ENCODE peak calls at places on chromosomes 1 and 21, in four cellular contexts. W is HT-29, O is choroid plexus epithelial cell, B is GM04503. D is an unnamed sample.

GRCh38 chr1:223489439-223489838 is 96.2 kb downstream of the CCDC185 start:
- DNase-seq in W (no peak), O (no peak), B (no peak), D (no peak)

GRCh38 chr1:88877911-88878310 is 13.5 kb downstream of the GTF2B start:
- DNase-seq in W (no peak), O (no peak), B (no peak), D (no peak)

GRCh38 chr21:43640437-43640836 is 18.9 kb downstream of the HSF2BP start:
- DNase-seq in W (no peak), O (no peak), B (no peak), D (peak)

GRCh38 chr1:95332754-95333153 is 98.7 kb downstream of the RWDD3 start:
- DNase-seq in W (no peak), O (no peak), B (no peak), D (no peak)

GRCh38 chr1:153790282-153790995 is 15.2 kb downstream of the SLC27A3 start:
- DNase-seq in W (no peak), O (peak), B (peak), D (peak)

GRCh38 chr1:8120693-8121260 is 94.7 kb upstream of the ERRFI1 start:
- DNase-seq in W (peak), O (peak), B (no peak), D (no peak)

GRCh38 chr1:224175615-224176014 is 7.4 kb upstream of the DEGS1 start:
- DNase-seq in W (no peak), O (peak), B (no peak), D (peak)

GRCh38 chr1:239676522-239677273 is 290.3 kb downstream of the CHRM3 start:
- DNase-seq in W (no peak), O (no peak), B (no peak), D (no peak)

GRCh38 chr1:28437260-28437923 is 67.9 kb downstream of the PHACTR4 start:
- DNase-seq in W (peak), O (peak), B (peak), D (peak)

GRCh38 chr1:213186168-213186567 is 135.1 kb downstream of the RPS6KC1 start:
- DNase-seq in W (no peak), O (no peak), B (no peak), D (no peak)

GRCh38 chr1:68121536-68121935 is 71.1 kb upstream of the DIRAS3 start:
- DNase-seq in W (no peak), O (peak), B (no peak), D (peak)

GRCh38 chr1:156616463-156616862 is 2.8 kb upstream of the HAPLN2 start:
- DNase-seq in W (peak), O (peak), B (no peak), D (peak)

GRCh38 chr1:198261886-198262285 is 105.1 kb downstream of the NEK7 start:
- DNase-seq in W (no peak), O (no peak), B (no peak), D (no peak)

GRCh38 chr1:158520955-158521665 is 33.1 kb downstream of the OR6Y1 start:
- DNase-seq in W (no peak), O (no peak), B (no peak), D (no peak)

GRCh38 chr1:155242805-155243358 is 12.4 kb downstream of the ENTREP3 start:
- DNase-seq in W (no peak), O (no peak), B (no peak), D (no peak)

GRCh38 chr1:87226341-87226760 is 102.3 kb upstream of the LMO4 start:
- DNase-seq in W (peak), O (peak), B (peak), D (peak)

GRCh38 chr1:25744140-25744581 is 55.8 kb upstream of the SELENON start:
- DNase-seq in W (peak), O (peak), B (peak), D (peak)

GRCh38 chr1:92822907-92823306 is 8.9 kb upstream of the RPL5 start:
- DNase-seq in W (no peak), O (peak), B (no peak), D (peak)

GRCh38 chr1:19044975-19045831 is 88.7 kb upstream of the IFFO2 start:
- DNase-seq in W (no peak), O (peak), B (no peak), D (no peak)

GRCh38 chr1:197471248-197472035 is 203.4 kb downstream of the CRB1 start:
- DNase-seq in W (no peak), O (peak), B (no peak), D (no peak)

GRCh38 chr1:30818568-30819243 is 61.1 kb upstream of the LAPTM5 start:
- DNase-seq in W (no peak), O (peak), B (no peak), D (peak)

GRCh38 chr1:220809704-220810103 is 23.0 kb downstream of the MTARC1 start:
- DNase-seq in W (no peak), O (no peak), B (no peak), D (no peak)

GRCh38 chr1:94103608-94104007 is 17.3 kb downstream of the ABCA4 start:
- DNase-seq in W (no peak), O (no peak), B (no peak), D (no peak)

GRCh38 chr1:201123866-201124265 is 3.1 kb downstream of the ASCL5 start:
- DNase-seq in W (no peak), O (no peak), B (no peak), D (no peak)

GRCh38 chr1:117828206-117828605 is 101.2 kb downstream of the GDAP2 start:
- DNase-seq in W (no peak), O (peak), B (peak), D (peak)

GRCh38 chr1:71053758-71054157 is 6.1 kb upstream of the PTGER3 start:
- DNase-seq in W (no peak), O (peak), B (no peak), D (no peak)

GRCh38 chr1:113536182-113536780 is 146.0 kb downstream of the MAGI3 start:
- DNase-seq in W (no peak), O (peak), B (no peak), D (peak)

GRCh38 chr1:113255038-113255727 is 135.1 kb upstream of the MAGI3 start:
- DNase-seq in W (no peak), O (no peak), B (no peak), D (no peak)

GRCh38 chr1:230958370-230958769 is 20.3 kb downstream of the TTC13 start:
- DNase-seq in W (no peak), O (no peak), B (no peak), D (no peak)

GRCh38 chr1:207077470-207078377 is 10.9 kb upstream of the C4BPB start:
- DNase-seq in W (peak), O (peak), B (peak), D (peak)

GRCh38 chr21:33961061-33961460 is 45.5 kb upstream of the ATP5PO start:
- DNase-seq in W (no peak), O (no peak), B (no peak), D (no peak)

GRCh38 chr1:37752583-37753471 is 12.1 kb downstream of the EPHA10 start:
- DNase-seq in W (peak), O (peak), B (no peak), D (peak)

GRCh38 chr1:208211901-208212843 is 32.0 kb downstream of the PLXNA2 start:
- DNase-seq in W (no peak), O (no peak), B (no peak), D (no peak)

GRCh38 chr1:182080955-182081582 is 19.6 kb upstream of the ZNF648 start:
- DNase-seq in W (peak), O (peak), B (peak), D (peak)

GRCh38 chr1:118151312-118151937 is 33.6 kb downstream of the SPAG17 start:
- DNase-seq in W (peak), O (peak), B (no peak), D (peak)

GRCh38 chr1:18134324-18135046 is 26.9 kb downstream of the IGSF21 start:
- DNase-seq in W (no peak), O (no peak), B (no peak), D (no peak)

GRCh38 chr1:1068374-1069060 is 5.6 kb downstream of the RNF223 start:
- DNase-seq in W (peak), O (no peak), B (no peak), D (no peak)

D was measured in adipocyte.